ENCODE peak calls at places on chromosomes 11 and 22, in ten cellular contexts. One of them, this sample, is unnamed.

GRCh38 chr22:48753381-48753730 is 1074.3 kb downstream of the BRD1 start:
- DNase-seq in lower lobe of right lung: no peak
- DNase-seq in fibroblast of lung: no peak
- DNase-seq in kidney: no peak
- DNase-seq in GM23338: no peak
- DNase-seq in cardiac muscle cell: no peak
- DNase-seq in heart right ventricle: no peak
- DNase-seq in A549: no peak
- DNase-seq in WERI-Rb-1: no peak
- DNase-seq in stomach: peak
- DNase-seq in this sample: peak

GRCh38 chr11:61545341-61545740 is 35.5 kb downstream of the SYT7 start:
- DNase-seq in lower lobe of right lung: no peak
- DNase-seq in fibroblast of lung: no peak
- DNase-seq in kidney: no peak
- DNase-seq in GM23338: peak
- DNase-seq in cardiac muscle cell: no peak
- DNase-seq in heart right ventricle: no peak
- DNase-seq in A549: peak
- DNase-seq in WERI-Rb-1: no peak
- DNase-seq in stomach: no peak
- DNase-seq in this sample: no peak

GRCh38 chr11:106422585-106422984 is 345.1 kb downstream of the AASDHPPT start:
- DNase-seq in lower lobe of right lung: no peak
- DNase-seq in fibroblast of lung: no peak
- DNase-seq in kidney: no peak
- DNase-seq in GM23338: no peak
- DNase-seq in cardiac muscle cell: no peak
- DNase-seq in heart right ventricle: no peak
- DNase-seq in A549: no peak
- DNase-seq in WERI-Rb-1: no peak
- DNase-seq in stomach: no peak
- DNase-seq in this sample: no peak

GRCh38 chr11:23696712-23697111 is 800.1 kb upstream of the LUZP2 start:
- DNase-seq in lower lobe of right lung: no peak
- DNase-seq in fibroblast of lung: no peak
- DNase-seq in kidney: no peak
- DNase-seq in GM23338: no peak
- DNase-seq in cardiac muscle cell: no peak
- DNase-seq in heart right ventricle: no peak
- DNase-seq in A549: no peak
- DNase-seq in WERI-Rb-1: no peak
- DNase-seq in stomach: no peak
- DNase-seq in this sample: no peak

GRCh38 chr11:57458410-57459111 is 1.8 kb upstream of the RTN4RL2 start:
- DNase-seq in lower lobe of right lung: peak
- DNase-seq in fibroblast of lung: no peak
- DNase-seq in kidney: peak
- DNase-seq in GM23338: peak
- DNase-seq in cardiac muscle cell: peak
- DNase-seq in heart right ventricle: peak
- DNase-seq in A549: no peak
- DNase-seq in WERI-Rb-1: peak
- DNase-seq in stomach: peak
- DNase-seq in this sample: no peak

GRCh38 chr22:50672041-50672440 is 582 bp upstream of the SHANK3 start:
- DNase-seq in lower lobe of right lung: no peak
- DNase-seq in fibroblast of lung: no peak
- DNase-seq in kidney: no peak
- DNase-seq in GM23338: no peak
- DNase-seq in cardiac muscle cell: no peak
- DNase-seq in heart right ventricle: no peak
- DNase-seq in A549: no peak
- DNase-seq in WERI-Rb-1: no peak
- DNase-seq in stomach: no peak
- DNase-seq in this sample: no peak

GRCh38 chr11:16924462-16924825 is 89.8 kb downstream of the PLEKHA7 start:
- DNase-seq in lower lobe of right lung: no peak
- DNase-seq in fibroblast of lung: no peak
- DNase-seq in kidney: no peak
- DNase-seq in GM23338: no peak
- DNase-seq in cardiac muscle cell: no peak
- DNase-seq in heart right ventricle: no peak
- DNase-seq in A549: no peak
- DNase-seq in WERI-Rb-1: no peak
- DNase-seq in stomach: no peak
- DNase-seq in this sample: no peak

GRCh38 chr11:124837491-124837856 is 27.8 kb upstream of the ROBO3 start:
- DNase-seq in lower lobe of right lung: no peak
- DNase-seq in fibroblast of lung: peak
- DNase-seq in kidney: no peak
- DNase-seq in GM23338: peak
- DNase-seq in cardiac muscle cell: peak
- DNase-seq in heart right ventricle: peak
- DNase-seq in A549: peak
- DNase-seq in WERI-Rb-1: peak
- DNase-seq in stomach: no peak
- DNase-seq in this sample: no peak

GRCh38 chr11:12717851-12718291 is 43.6 kb downstream of the TEAD1 start:
- DNase-seq in lower lobe of right lung: no peak
- DNase-seq in fibroblast of lung: peak
- DNase-seq in kidney: no peak
- DNase-seq in GM23338: no peak
- DNase-seq in cardiac muscle cell: no peak
- DNase-seq in heart right ventricle: no peak
- DNase-seq in A549: no peak
- DNase-seq in WERI-Rb-1: no peak
- DNase-seq in stomach: no peak
- DNase-seq in this sample: peak

GRCh38 chr11:56783448-56784041 is 35.0 kb upstream of the OR9G4 start:
- DNase-seq in lower lobe of right lung: no peak
- DNase-seq in fibroblast of lung: peak
- DNase-seq in kidney: no peak
- DNase-seq in GM23338: peak
- DNase-seq in cardiac muscle cell: peak
- DNase-seq in heart right ventricle: no peak
- DNase-seq in A549: peak
- DNase-seq in WERI-Rb-1: peak
- DNase-seq in stomach: no peak
- DNase-seq in this sample: no peak

GRCh38 chr22:49788492-49788891 is 39.2 kb downstream of the BRD1 start:
- DNase-seq in lower lobe of right lung: peak
- DNase-seq in fibroblast of lung: no peak
- DNase-seq in kidney: peak
- DNase-seq in GM23338: no peak
- DNase-seq in cardiac muscle cell: no peak
- DNase-seq in heart right ventricle: peak
- DNase-seq in A549: no peak
- DNase-seq in WERI-Rb-1: no peak
- DNase-seq in stomach: peak
- DNase-seq in this sample: no peak

GRCh38 chr11:102661040-102661439 is 35.9 kb upstream of the MMP20 start:
- DNase-seq in lower lobe of right lung: no peak
- DNase-seq in fibroblast of lung: no peak
- DNase-seq in kidney: no peak
- DNase-seq in GM23338: no peak
- DNase-seq in cardiac muscle cell: no peak
- DNase-seq in heart right ventricle: no peak
- DNase-seq in A549: no peak
- DNase-seq in WERI-Rb-1: no peak
- DNase-seq in stomach: no peak
- DNase-seq in this sample: no peak

GRCh38 chr11:79768343-79768742 is 327.5 kb upstream of the TENM4 start:
- DNase-seq in lower lobe of right lung: no peak
- DNase-seq in fibroblast of lung: no peak
- DNase-seq in kidney: no peak
- DNase-seq in GM23338: no peak
- DNase-seq in cardiac muscle cell: no peak
- DNase-seq in heart right ventricle: no peak
- DNase-seq in A549: no peak
- DNase-seq in WERI-Rb-1: no peak
- DNase-seq in stomach: peak
- DNase-seq in this sample: no peak

DNA sequence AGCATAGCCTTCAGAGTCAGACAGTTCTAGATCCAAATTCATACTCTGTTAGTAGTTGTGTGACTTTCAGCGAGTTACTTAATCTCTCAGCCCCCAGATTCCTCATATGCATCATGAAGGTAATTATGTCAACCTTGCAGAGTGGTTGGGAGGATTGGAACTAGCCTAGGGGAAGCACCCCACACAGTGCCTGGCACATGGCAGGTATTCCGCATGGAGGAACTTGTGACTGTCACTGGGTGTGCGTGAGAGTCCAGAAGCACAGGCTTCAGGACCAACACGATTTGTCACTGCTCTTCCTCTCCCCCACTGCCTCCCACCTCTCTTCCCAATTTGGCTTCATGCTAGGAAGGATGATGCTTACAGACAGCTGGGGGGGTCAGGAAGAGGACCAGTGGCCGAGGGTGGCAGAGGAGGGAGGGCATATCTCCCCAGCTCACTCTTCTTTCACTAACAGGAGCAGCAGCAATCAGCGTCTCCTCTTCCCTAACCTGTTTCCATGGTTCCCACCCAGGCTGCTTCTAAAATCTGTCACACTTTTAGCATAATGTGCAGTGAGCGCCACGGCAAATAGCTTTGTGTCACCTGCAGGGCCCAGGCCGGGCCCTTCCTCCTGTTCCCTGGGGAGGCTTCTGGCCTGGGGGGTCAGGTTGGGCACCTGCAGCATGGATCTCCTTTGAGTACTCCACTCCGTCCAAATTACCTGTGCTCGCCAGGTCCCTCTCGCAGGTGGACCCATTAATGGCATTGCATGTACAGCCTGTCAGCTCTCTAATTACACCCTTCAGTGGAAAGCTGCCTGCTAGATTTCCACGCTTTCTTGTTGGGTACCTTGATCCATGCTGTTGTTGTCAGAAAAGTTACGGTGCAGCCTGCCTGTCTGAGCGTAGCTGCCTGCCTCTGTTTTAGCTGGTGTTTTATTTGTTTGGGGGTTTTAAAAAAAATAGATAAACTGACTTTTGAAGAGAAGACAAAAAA is 400.4 kb downstream of the NXPE2 start:
- DNase-seq in lower lobe of right lung: no peak
- DNase-seq in fibroblast of lung: no peak
- DNase-seq in kidney: no peak
- DNase-seq in GM23338: no peak
- DNase-seq in cardiac muscle cell: no peak
- DNase-seq in heart right ventricle: no peak
- DNase-seq in A549: no peak
- DNase-seq in WERI-Rb-1: no peak
- DNase-seq in stomach: no peak
- DNase-seq in this sample: no peak
- H3K4me3 ChIP-seq in lower lobe of right lung: no peak
- H3K4me3 ChIP-seq in fibroblast of lung: no peak
- H3K4me3 ChIP-seq in kidney: no peak
- H3K4me3 ChIP-seq in GM23338: no peak
- H3K4me3 ChIP-seq in cardiac muscle cell: no peak
- H3K4me3 ChIP-seq in heart right ventricle: no peak
- H3K4me3 ChIP-seq in A549: no peak
- H3K4me3 ChIP-seq in WERI-Rb-1: no peak
- H3K4me3 ChIP-seq in stomach: no peak
- H3K4me3 ChIP-seq in this sample: no peak

GRCh38 chr11:69044111-69045013 is 4.4 kb upstream of the TPCN2 start:
- DNase-seq in lower lobe of right lung: peak
- DNase-seq in fibroblast of lung: peak
- DNase-seq in kidney: peak
- DNase-seq in GM23338: peak
- DNase-seq in cardiac muscle cell: peak
- DNase-seq in heart right ventricle: peak
- DNase-seq in A549: peak
- DNase-seq in WERI-Rb-1: peak
- DNase-seq in stomach: peak
- DNase-seq in this sample: no peak
- H3K27ac ChIP-seq in lower lobe of right lung: no peak
- H3K27ac ChIP-seq in fibroblast of lung: peak
- H3K27ac ChIP-seq in kidney: no peak
- H3K27ac ChIP-seq in GM23338: peak
- H3K27ac ChIP-seq in cardiac muscle cell: peak
- H3K27ac ChIP-seq in heart right ventricle: no peak
- H3K27ac ChIP-seq in A549: peak
- H3K27ac ChIP-seq in WERI-Rb-1: no peak
- H3K27ac ChIP-seq in stomach: no peak
- H3K27ac ChIP-seq in this sample: no peak

GRCh38 chr22:40313007-40313406 is 33.3 kb upstream of the ADSL start:
- DNase-seq in lower lobe of right lung: no peak
- DNase-seq in fibroblast of lung: no peak
- DNase-seq in kidney: no peak
- DNase-seq in GM23338: no peak
- DNase-seq in cardiac muscle cell: no peak
- DNase-seq in heart right ventricle: no peak
- DNase-seq in A549: no peak
- DNase-seq in WERI-Rb-1: no peak
- DNase-seq in stomach: no peak
- DNase-seq in this sample: no peak

GRCh38 chr22:40310081-40310770 is 36.1 kb upstream of the ADSL start:
- DNase-seq in lower lobe of right lung: no peak
- DNase-seq in fibroblast of lung: peak
- DNase-seq in kidney: no peak
- DNase-seq in GM23338: no peak
- DNase-seq in cardiac muscle cell: no peak
- DNase-seq in heart right ventricle: no peak
- DNase-seq in A549: no peak
- DNase-seq in WERI-Rb-1: no peak
- DNase-seq in stomach: no peak
- DNase-seq in this sample: no peak

GRCh38 chr22:40308999-40309578 is 37.2 kb upstream of the ADSL start:
- DNase-seq in lower lobe of right lung: no peak
- DNase-seq in fibroblast of lung: no peak
- DNase-seq in kidney: no peak
- DNase-seq in GM23338: no peak
- DNase-seq in cardiac muscle cell: no peak
- DNase-seq in heart right ventricle: no peak
- DNase-seq in A549: no peak
- DNase-seq in WERI-Rb-1: no peak
- DNase-seq in stomach: no peak
- DNase-seq in this sample: no peak

GRCh38 chr22:40310771-40311120 is 35.6 kb upstream of the ADSL start:
- DNase-seq in lower lobe of right lung: no peak
- DNase-seq in fibroblast of lung: no peak
- DNase-seq in kidney: no peak
- DNase-seq in GM23338: no peak
- DNase-seq in cardiac muscle cell: no peak
- DNase-seq in heart right ventricle: no peak
- DNase-seq in A549: no peak
- DNase-seq in WERI-Rb-1: no peak
- DNase-seq in stomach: no peak
- DNase-seq in this sample: no peak

GRCh38 chr22:40312050-40312449 is 34.2 kb upstream of the ADSL start:
- DNase-seq in lower lobe of right lung: no peak
- DNase-seq in fibroblast of lung: no peak
- DNase-seq in kidney: no peak
- DNase-seq in GM23338: no peak
- DNase-seq in cardiac muscle cell: no peak
- DNase-seq in heart right ventricle: no peak
- DNase-seq in A549: no peak
- DNase-seq in WERI-Rb-1: no peak
- DNase-seq in stomach: no peak
- DNase-seq in this sample: no peak
- TF ChIP-seq CTCF in lower lobe of right lung: no peak
- TF ChIP-seq CTCF in fibroblast of lung: no peak
- TF ChIP-seq CTCF in kidney: no peak
- TF ChIP-seq CTCF in GM23338: no peak
- TF ChIP-seq CTCF in cardiac muscle cell: no peak
- TF ChIP-seq CTCF in heart right ventricle: no peak
- TF ChIP-seq CTCF in A549: no peak
- TF ChIP-seq CTCF in WERI-Rb-1: no peak
- TF ChIP-seq CTCF in stomach: no peak
- TF ChIP-seq CTCF in this sample: no peak

GRCh38 chr22:25187469-25187868 is 12.2 kb upstream of the CRYBB3 start:
- DNase-seq in lower lobe of right lung: no peak
- DNase-seq in fibroblast of lung: no peak
- DNase-seq in kidney: no peak
- DNase-seq in GM23338: no peak
- DNase-seq in cardiac muscle cell: no peak
- DNase-seq in heart right ventricle: no peak
- DNase-seq in A549: no peak
- DNase-seq in WERI-Rb-1: no peak
- DNase-seq in stomach: no peak
- DNase-seq in this sample: no peak
- H3K4me3 ChIP-seq in lower lobe of right lung: no peak
- H3K4me3 ChIP-seq in fibroblast of lung: no peak
- H3K4me3 ChIP-seq in kidney: no peak
- H3K4me3 ChIP-seq in GM23338: no peak
- H3K4me3 ChIP-seq in cardiac muscle cell: no peak
- H3K4me3 ChIP-seq in heart right ventricle: no peak
- H3K4me3 ChIP-seq in A549: no peak
- H3K4me3 ChIP-seq in WERI-Rb-1: no peak
- H3K4me3 ChIP-seq in stomach: no peak
- H3K4me3 ChIP-seq in this sample: no peak